ENCODE peak calls at places on chromosome 11, in four cellular contexts. F is K562, V is HepG2, C is SK-N-SH. E is an unnamed sample.

GRCh38 chr11:114065094-114065493 is 5.6 kb downstream of the ZBTB16 start:
- DNase-seq in V (no peak), C (no peak), F (no peak), E (no peak)

GRCh38 chr11:68296344-68297051 is 15.9 kb upstream of the LRP5 start:
- DNase-seq in F (peak), C (no peak), V (no peak), E (no peak)

GRCh38 chr11:39932996-39933395 is 1526.5 kb downstream of the LRRC4C start:
- DNase-seq in V (no peak), C (no peak), F (no peak), E (no peak)

GRCh38 chr11:66315498-66315885 is 1.4 kb downstream of the CD248 start:
- DNase-seq in C (no peak), F (no peak), V (no peak), E (no peak)

GRCh38 chr11:47494996-47495855 is 46.3 kb upstream of the RAPSN start:
- DNase-seq in C (no peak), F (no peak), V (no peak), E (no peak)

GRCh38 chr11:23127706-23128105 is 267.4 kb upstream of the CCDC179 start:
- DNase-seq in F (no peak), C (no peak), V (no peak), E (no peak)

GRCh38 chr11:36425593-36426206 is 84.4 kb downstream of the TRAF6 start:
- DNase-seq in V (no peak), F (no peak), C (no peak), E (no peak)

GRCh38 chr11:5043385-5043784 is 2.9 kb upstream of the OR52J3 start:
- DNase-seq in V (no peak), C (no peak), F (no peak), E (no peak)

GRCh38 chr11:43927070-43927469 is 15.4 kb upstream of the C11orf96 start:
- DNase-seq in C (no peak), F (no peak), V (no peak), E (no peak)

GRCh38 chr11:112437096-112437495 is 176.4 kb upstream of the PLET1 start:
- DNase-seq in V (no peak), F (no peak), C (no peak), E (no peak)

GRCh38 chr11:60700689-60701508 is 1.5 kb downstream of the MS4A8 start:
- DNase-seq in C (peak), V (peak), F (peak), E (peak)

GRCh38 chr11:102494216-102494615 is 36.3 kb downstream of the MMP7 start:
- DNase-seq in V (peak), F (no peak), C (no peak), E (peak)

GRCh38 chr11:1501421-1502167 is 15.0 kb upstream of the MOB2 start:
- DNase-seq in V (no peak), F (no peak), C (no peak), E (no peak)

GRCh38 chr11:11584446-11584810 is 37.4 kb downstream of the GALNT18 start:
- DNase-seq in F (no peak), V (no peak), C (no peak), E (no peak)

GRCh38 chr11:115518983-115519382 is 14.8 kb upstream of the CADM1 start:
- DNase-seq in C (no peak), V (peak), F (no peak), E (no peak)

GRCh38 chr11:33928564-33928963 is 36.7 kb upstream of the LMO2 start:
- DNase-seq in C (no peak), F (no peak), V (no peak), E (no peak)

GRCh38 chr11:19907008-19907579 is 194.5 kb downstream of the NAV2 start:
- DNase-seq in V (peak), F (no peak), C (no peak), E (no peak)

GRCh38 chr11:61602775-61603569 is 22.1 kb upstream of the SYT7 start:
- DNase-seq in C (peak), V (no peak), F (peak), E (no peak)

DNA sequence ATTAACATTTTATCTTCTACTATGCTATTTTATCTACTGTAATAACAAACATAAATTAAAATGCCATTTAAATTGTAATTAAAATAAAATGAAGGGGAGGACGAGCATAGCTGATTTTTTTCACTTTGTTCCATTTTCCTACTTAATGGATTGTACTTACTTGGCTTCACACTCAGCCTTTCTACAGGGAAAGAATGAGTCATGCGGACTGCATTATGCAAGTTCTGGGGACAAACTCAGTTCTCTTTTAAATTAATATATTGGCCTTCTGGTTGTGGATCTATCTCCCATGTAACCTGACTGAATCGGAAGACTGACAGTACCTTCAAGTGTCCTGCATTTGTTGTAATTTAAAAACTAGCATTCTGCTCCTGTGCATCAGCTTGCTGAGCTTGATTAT is 12.3 kb downstream of the OR8D1 start:
- DNase-seq in F (no peak), V (no peak), C (no peak), E (no peak)
- TF ChIP-seq JUND in F (peak), V (no peak), C (no peak), E (no peak)

GRCh38 chr11:57402188-57403066 is 12.0 kb upstream of the PRG2 start:
- DNase-seq in V (no peak), F (peak), C (no peak), E (no peak)

GRCh38 chr11:57406337-57406904 is 16.0 kb upstream of the PRG2 start:
- DNase-seq in V (no peak), C (no peak), F (no peak), E (no peak)

GRCh38 chr11:57405271-57405890 is 14.9 kb upstream of the PRG2 start:
- DNase-seq in C (no peak), V (no peak), F (no peak), E (no peak)

GRCh38 chr11:57399928-57400578 is 9.6 kb upstream of the PRG2 start:
- DNase-seq in V (peak), C (no peak), F (no peak), E (no peak)

DNA sequence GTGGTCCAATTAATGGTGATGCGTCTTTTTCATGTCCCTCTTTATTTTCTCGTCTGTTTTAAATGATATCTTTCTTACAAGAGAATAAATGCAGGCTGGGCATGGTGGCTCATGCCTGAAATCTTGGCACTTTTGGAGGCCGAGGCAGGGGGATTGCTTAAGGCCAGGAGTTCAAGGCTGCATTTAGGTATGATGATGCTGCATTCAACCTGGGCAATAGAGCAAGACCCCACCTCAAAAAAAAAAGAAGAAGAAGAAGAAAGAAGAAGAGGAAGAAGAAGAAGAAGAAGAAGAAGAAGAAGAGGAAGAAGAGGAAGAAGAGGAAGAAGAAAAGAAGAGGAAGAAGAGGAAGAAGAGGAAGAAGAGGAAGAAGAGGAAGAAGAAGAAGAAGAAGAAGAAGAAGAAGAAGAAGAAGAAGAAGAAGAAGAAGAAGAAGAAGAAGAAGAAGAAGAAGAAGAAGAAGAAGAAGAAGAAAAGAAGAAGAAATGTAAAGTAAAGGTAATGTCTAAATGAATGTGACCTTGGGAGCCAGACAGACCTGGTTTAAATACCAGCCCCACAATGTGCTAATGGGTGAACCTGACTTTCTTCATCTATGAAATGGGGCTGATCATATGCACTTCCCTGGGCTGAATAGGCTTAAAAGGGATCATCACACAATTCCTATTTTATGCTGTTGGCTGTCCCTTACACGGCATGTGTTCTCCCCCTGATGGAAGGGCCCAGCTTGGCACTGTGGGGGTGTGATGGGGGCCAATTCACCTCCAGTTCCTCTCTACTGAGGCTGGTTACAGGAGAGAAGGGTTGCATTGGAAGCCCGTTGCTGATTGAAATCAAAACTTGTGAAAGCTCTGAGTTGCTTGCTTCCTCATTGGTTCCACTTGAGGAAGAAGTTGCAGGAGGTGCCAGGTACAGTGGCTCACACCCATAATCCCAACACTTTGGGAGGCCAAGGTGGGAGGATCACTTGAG is 13.0 kb upstream of the PRG2 start:
- DNase-seq in F (no peak), V (no peak), C (no peak), E (no peak)
- TF ChIP-seq JUND in F (no peak), V (no peak), C (no peak), E (no peak)

GRCh38 chr11:116851631-116852030 is 14.2 kb upstream of the APOA1 start:
- DNase-seq in C (no peak), V (no peak), F (no peak), E (no peak)
- TF ChIP-seq JUND in C (no peak), V (no peak), F (no peak), E (no peak)

DNA sequence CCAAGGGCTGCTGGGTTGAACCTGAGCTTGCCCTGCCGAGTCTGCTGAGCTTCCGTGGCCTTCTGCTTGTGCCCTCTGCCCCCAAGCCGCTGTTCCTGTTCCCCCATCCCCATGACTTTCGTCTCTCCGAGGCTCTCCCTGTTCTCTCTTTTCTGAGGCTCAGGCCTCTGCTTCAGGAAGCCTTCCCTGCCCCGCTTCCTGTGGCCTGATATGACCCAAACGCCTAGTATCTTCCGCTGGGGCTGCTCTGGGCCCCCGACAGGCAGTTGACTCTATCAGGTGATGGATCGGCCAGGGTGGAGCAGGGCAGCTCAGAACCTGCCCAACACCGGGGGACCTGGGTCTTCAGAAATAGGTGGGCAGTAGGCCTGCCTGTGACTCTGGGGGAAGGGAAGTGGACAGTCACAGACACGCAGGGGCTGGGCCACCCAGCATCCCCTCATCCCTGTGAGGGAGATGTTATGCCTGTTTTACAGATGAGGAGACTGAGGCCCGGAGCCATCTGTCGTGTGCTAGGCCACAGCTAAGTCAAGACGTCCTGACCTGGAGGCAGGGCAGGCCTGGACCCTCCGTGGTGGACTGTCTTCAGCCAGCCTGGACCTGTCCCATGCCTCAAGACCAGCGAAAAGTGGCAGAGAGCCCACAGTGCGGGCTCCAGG is 16.3 kb downstream of the BAD start:
- DNase-seq in V (no peak), F (no peak), C (no peak), E (no peak)
- TF ChIP-seq JUND in V (no peak), F (peak), C (no peak), E (no peak)

GRCh38 chr11:16603890-16604783 is 134.3 kb upstream of the C11orf58 start:
- DNase-seq in C (peak), F (peak), V (no peak), E (no peak)

GRCh38 chr11:16605440-16605970 is 132.9 kb upstream of the C11orf58 start:
- DNase-seq in C (peak), F (peak), V (no peak), E (peak)

GRCh38 chr11:16605971-16606783 is 132.3 kb upstream of the C11orf58 start:
- DNase-seq in V (peak), F (peak), C (peak), E (peak)

GRCh38 chr11:16604784-16605439 is 133.5 kb upstream of the C11orf58 start:
- DNase-seq in V (no peak), F (peak), C (peak), E (peak)

GRCh38 chr11:16603245-16603644 is 135.2 kb upstream of the C11orf58 start:
- DNase-seq in V (no peak), C (no peak), F (peak), E (no peak)
- TF ChIP-seq JUND in V (no peak), C (no peak), F (no peak), E (no peak)

DNA sequence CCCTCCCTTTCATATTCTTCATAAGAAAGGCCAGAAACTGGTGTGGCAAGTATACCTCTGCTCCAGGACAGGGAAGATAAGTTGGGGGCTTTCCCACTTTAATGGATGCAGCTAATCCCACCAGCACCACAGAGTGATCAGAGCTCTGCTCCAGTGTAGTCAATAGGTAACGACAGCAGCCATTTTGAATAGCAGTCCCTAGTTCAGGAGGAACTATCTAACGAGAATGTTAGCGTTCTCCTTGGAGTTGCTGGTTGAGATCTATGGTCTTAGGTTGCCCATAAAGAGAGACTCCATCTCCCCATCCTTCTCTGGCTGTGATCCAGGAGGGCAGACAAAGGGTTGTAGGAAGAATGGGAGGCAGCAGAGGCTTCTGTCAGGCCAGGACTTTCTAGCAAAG is 64.0 kb upstream of the CCDC90B start:
- DNase-seq in V (no peak), C (no peak), F (no peak), E (no peak)
- TF ChIP-seq JUND in V (no peak), C (no peak), F (no peak), E (no peak)

GRCh38 chr11:78194490-78194889 is 5.8 kb downstream of the USP35 start:
- DNase-seq in V (no peak), F (no peak), C (no peak), E (no peak)

GRCh38 chr11:78192223-78192719 is 3.6 kb downstream of the USP35 start:
- DNase-seq in V (no peak), F (peak), C (no peak), E (no peak)

GRCh38 chr11:78193806-78194205 is 5.1 kb downstream of the USP35 start:
- DNase-seq in C (no peak), V (no peak), F (no peak), E (no peak)

GRCh38 chr11:78190871-78191538 is 2.3 kb downstream of the USP35 start:
- DNase-seq in F (no peak), C (no peak), V (peak), E (no peak)

GRCh38 chr11:78192911-78193341 is 4.2 kb downstream of the USP35 start:
- DNase-seq in F (no peak), V (no peak), C (no peak), E (no peak)
- TF ChIP-seq JUND in F (no peak), V (no peak), C (no peak), E (no peak)